ENCODE peak calls at places on chromosomes 7 and 10, in five cellular contexts. B is tibial artery, T is Peyer's patch, H is gastrocnemius medialis, Q is HCT116. I is an unnamed sample.

GRCh38 chr10:116170815-116171250 is 102.2 kb downstream of the GFRA1 start:
- DNase-seq in B (no peak), T (no peak), H (no peak), Q (no peak), I (no peak)

GRCh38 chr7:107210400-107210799 is 41.6 kb downstream of the HBP1 start:
- DNase-seq in B (no peak), T (no peak), H (no peak), Q (no peak), I (no peak)

GRCh38 chr7:112422842-112423496 is 27.3 kb upstream of the IFRD1 start:
- DNase-seq in B (peak; percentile 79), T (peak; percentile 55), H (peak; percentile 71), Q (peak; percentile 63), I (peak; percentile 77)

GRCh38 chr7:107857541-107857912 is 33.5 kb upstream of the DLD start:
- DNase-seq in B (no peak), T (no peak), H (no peak), Q (no peak), I (peak; percentile 10)

GRCh38 chr10:102241037-102241443 is 272 bp downstream of the PITX3 start:
- DNase-seq in B (no peak), T (no peak), H (no peak), Q (no peak), I (no peak)

GRCh38 chr10:21002097-21002878 is 105.2 kb upstream of the NEBL start:
- DNase-seq in B (no peak), T (no peak), H (no peak), Q (no peak), I (no peak)

GRCh38 chr10:78802406-78802805 is 266.4 kb upstream of the ZMIZ1 start:
- DNase-seq in B (no peak), T (no peak), H (no peak), Q (no peak), I (no peak)

GRCh38 chr7:27312820-27313219 is 70.2 kb downstream of the EVX1 start:
- DNase-seq in B (no peak), T (no peak), H (no peak), Q (no peak), I (no peak)

GRCh38 chr7:87474533-87475358 is 734 bp downstream of the ABCB4 start:
- DNase-seq in B (no peak), T (peak; percentile 51), H (no peak), Q (no peak), I (peak; percentile 67)

GRCh38 chr7:66452165-66452564 is 176.5 kb upstream of the KCTD7 start:
- DNase-seq in B (no peak), T (no peak), H (no peak), Q (no peak), I (no peak)

GRCh38 chr7:42071372-42072261 is 165.4 kb downstream of the GLI3 start:
- DNase-seq in B (no peak), T (no peak), H (no peak), Q (no peak), I (no peak)

GRCh38 chr7:82230826-82231581 is 212.6 kb downstream of the CACNA2D1 start:
- DNase-seq in B (no peak), T (no peak), H (no peak), Q (no peak), I (no peak)

GRCh38 chr10:121735248-121735647 is 137.0 kb upstream of the FGFR2 start:
- DNase-seq in B (no peak), T (no peak), H (no peak), Q (no peak), I (no peak)

GRCh38 chr10:43055991-43056567 is 20.8 kb upstream of the RET start:
- DNase-seq in B (peak; percentile 23), T (no peak), H (no peak), Q (no peak), I (no peak)

GRCh38 chr7:148434887-148435286 is 155.7 kb upstream of the C7orf33 start:
- DNase-seq in B (no peak), T (no peak), H (no peak), Q (no peak), I (no peak)

GRCh38 chr7:12386237-12386839 is 17.3 kb downstream of the VWDE start:
- DNase-seq in B (no peak), T (no peak), H (no peak), Q (no peak), I (no peak)

DNA sequence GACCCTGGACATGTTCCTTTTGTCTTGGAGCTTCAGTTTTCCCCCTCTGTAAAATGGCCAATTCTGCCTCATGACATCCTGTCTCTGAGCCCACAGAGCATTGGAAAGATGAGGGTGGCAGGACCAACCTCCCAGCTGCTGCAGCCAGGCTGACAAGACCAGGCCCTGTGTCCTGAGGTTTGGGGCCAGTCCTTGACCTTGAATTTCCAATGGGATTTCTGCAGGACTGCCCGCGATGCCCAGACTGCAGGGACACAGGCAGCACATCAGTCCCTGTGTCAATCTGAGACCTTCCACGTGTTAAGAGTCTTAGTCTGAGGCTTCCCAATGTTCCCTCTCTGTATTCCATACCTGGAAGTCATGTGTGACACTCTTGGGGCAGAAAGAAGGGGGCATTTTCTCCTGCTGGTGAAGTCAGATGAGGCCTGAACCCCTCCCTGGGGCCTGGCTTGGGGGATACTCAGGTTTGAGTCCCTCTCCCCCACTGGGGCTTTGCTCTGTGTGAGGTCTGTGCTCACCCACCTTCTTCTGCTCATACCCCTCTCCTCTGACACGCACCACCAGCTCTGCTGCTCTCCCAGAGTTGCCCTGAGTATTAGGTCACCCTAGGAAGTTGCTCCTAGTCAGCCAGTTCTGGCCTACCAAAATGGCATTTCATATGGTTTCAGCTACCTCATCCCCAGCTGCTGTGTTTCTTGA is 79.2 kb downstream of the ADCY1 start:
- DNase-seq in B (peak; percentile 44), T (no peak), H (no peak), Q (no peak), I (no peak)
- TF ChIP-seq CTCF in B (no peak), T (no peak), H (no peak), Q (no peak), I (no peak)

DNA sequence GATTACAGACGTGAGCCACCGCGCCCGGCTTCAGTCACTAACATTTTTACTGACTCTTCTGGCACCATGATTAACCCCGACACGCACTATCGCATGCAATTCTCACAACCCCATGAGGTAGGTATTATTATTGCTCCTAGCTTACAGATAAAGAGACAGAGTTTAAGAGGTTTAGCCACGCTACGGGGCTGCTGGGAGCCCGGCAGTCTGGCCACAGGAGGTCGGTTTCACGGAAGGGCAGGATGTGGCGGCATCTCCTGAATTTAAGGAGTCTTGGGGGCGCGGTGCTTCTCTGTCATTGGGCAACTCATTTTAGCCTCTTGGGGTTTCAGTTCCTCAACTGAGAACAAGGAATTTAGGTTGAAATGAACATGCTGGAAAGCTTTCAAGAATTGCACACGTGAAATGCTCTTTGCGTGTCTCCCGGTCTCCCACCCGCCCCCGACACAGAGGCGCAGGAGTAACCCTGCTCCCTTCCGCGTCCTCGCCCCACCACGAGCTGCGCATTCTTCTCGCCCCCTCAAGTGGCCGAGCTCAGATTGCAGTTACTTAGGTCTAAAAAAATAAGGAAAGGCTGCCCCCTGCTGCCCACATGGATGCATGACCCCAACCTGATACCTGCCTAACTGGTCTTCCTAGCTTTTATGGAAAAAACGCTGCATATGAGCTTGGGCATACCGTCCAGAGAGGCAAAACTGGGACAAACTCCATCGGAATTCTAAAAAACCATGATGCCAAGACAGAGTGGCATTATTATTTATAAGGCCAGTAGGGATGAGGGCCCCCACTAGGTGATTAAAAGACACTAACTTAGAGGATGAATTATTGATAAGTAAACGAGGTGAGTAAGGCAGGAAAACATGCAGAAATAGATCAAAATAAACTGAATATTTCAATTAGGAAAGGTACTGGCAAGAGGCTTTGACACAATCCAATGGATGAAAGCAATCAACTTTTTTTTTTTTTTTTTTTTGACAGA is 12.4 kb downstream of the PRSS2 start:
- DNase-seq in B (peak; percentile 90), T (peak; percentile 96), H (peak; percentile 74), Q (peak; percentile 89), I (peak; percentile 64)
- H3K4me3 ChIP-seq in B (peak overlapping the region; percentile 43), T (peak overlapping the region; percentile 4), H (peak overlapping the region; percentile 52), Q (peak overlapping the region; percentile 51), I (peak overlapping the region; percentile 27)

GRCh38 chr7:6402041-6402440 is 45.7 kb downstream of the DAGLB start:
- DNase-seq in B (no peak), T (no peak), H (no peak), Q (no peak), I (no peak)
- H3K36me3 ChIP-seq in B (peaks cover 56% of the 10 kb centered on the region), T (peaks cover 81% of the 10 kb centered on the region), H (peaks cover 3% of the 10 kb centered on the region), Q (peaks cover 28% of the 10 kb centered on the region), I (peaks cover 5% of the 10 kb centered on the region)

DNA sequence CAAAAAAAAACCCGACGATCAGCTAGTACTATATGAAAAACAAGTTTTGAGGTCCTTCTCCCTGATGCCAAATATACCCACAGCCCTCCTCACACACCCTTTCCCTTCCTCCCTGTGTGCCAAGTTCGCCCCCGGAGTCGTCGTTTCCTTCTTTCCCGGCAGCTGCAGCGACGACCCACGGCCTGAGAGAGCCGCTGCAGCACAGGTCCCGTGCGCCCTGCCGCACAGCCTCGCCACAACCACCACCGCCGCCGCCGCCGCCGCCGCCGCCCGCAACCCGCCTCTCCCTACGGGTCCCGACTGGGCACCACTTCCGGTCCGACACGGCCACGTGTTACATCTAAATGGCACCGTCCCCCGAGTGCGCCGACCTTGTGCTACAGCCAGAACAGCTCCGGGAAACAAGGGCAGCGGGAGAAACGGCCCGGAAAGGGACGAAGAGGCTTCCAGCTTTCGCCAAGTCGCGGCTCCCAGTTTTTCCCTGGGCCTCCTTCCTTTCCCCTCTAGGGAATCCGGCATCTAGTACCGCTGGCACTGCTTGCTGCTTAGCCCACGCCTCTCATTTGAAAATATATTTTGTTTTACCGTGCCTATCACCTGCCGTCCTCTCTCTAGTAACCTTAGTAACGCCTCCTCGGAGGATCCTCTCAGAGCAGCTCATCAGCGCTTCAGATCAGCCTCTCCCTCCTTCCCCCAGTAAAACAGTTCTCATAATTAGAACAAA is at the start of gene FRA10AC1:
- DNase-seq in B (peak; percentile 94), T (peak; percentile 95), H (peak; percentile 86), Q (peak; percentile 83), I (peak; percentile 37)
- TF ChIP-seq CTCF in B (peak; percentile 49), T (peak; percentile 67), H (peak; percentile 67), Q (peak; percentile 42), I (peak; percentile 43)

GRCh38 chr10:52379287-52379686 is 65.2 kb downstream of the DKK1 start:
- DNase-seq in B (no peak), T (no peak), H (no peak), Q (no peak), I (no peak)
- H3K4me3 ChIP-seq in B (no peak overlapping the region), T (no peak overlapping the region), H (no peak overlapping the region), Q (no peak overlapping the region), I (no peak overlapping the region)

GRCh38 chr7:24732646-24733413 is 24.4 kb downstream of the GSDME start:
- DNase-seq in B (peak; percentile 56), T (no peak), H (no peak), Q (no peak), I (no peak)
- H3K36me3 ChIP-seq in B (no peaks in the 10 kb centered on the region), T (no peaks in the 10 kb centered on the region), H (no peaks in the 10 kb centered on the region), Q (no peaks in the 10 kb centered on the region), I (no peaks in the 10 kb centered on the region)

DNA sequence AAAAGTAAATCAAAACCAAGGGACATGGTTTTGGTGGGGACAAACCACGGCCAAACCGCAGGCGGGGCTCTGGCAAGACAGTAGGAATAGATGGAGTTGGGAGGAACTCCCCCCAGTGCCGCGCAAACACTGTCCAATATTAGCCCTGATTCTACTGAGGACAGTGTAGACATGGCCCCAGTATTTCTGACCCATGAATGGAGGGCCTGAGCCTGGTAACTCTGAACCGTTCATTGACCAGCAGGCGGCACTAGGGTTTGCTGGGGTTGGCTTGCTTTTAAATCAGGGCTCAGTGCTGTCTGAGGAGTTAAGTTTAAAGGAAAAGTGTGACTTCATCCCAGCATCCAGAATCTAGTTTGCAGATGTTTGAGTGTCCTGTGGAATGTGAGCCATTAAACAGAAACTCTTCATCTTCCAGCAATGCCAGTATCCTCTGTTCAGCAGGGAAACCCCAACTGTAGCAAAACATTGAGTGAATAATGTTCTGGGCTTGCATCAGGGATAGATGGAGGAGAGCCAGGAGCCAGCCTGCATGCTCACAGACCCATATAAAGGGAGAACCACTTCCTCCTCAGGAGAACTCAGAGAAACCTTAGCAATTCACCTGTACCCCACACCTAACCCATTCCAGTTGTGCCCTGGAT is 147.4 kb upstream of the PRSS58 start:
- DNase-seq in B (no peak), T (no peak), H (no peak), Q (no peak), I (no peak)
- TF ChIP-seq CTCF in B (no peak), T (no peak), H (no peak), Q (no peak), I (no peak)

I was measured in kidney epithelial cell.